ENCODE peak calls at places on chromosomes 16 and 17, in five cellular contexts. One of them, this sample, is unnamed.

GRCh38 chr17:28524476-28525415 is 18.6 kb downstream of the FOXN1 start:
- DNase-seq in HCT116: no peak
- DNase-seq in H1: no peak
- DNase-seq in HepG2: peak
- DNase-seq in GM12878: no peak
- DNase-seq in this sample: peak

GRCh38 chr17:51079049-51079448 is 41.6 kb downstream of the SPAG9 start:
- DNase-seq in HCT116: no peak
- DNase-seq in H1: no peak
- DNase-seq in HepG2: no peak
- DNase-seq in GM12878: no peak
- DNase-seq in this sample: no peak

GRCh38 chr16:89084411-89084810 is 9.2 kb upstream of the ACSF3 start:
- DNase-seq in HCT116: no peak
- DNase-seq in H1: no peak
- DNase-seq in HepG2: no peak
- DNase-seq in GM12878: no peak
- DNase-seq in this sample: no peak

GRCh38 chr16:84740596-84741071 is 40.8 kb downstream of the USP10 start:
- DNase-seq in HCT116: no peak
- DNase-seq in H1: no peak
- DNase-seq in HepG2: peak
- DNase-seq in GM12878: no peak
- DNase-seq in this sample: no peak

GRCh38 chr16:29738514-29738913 is 7.3 kb downstream of the C16orf54 start:
- DNase-seq in HCT116: no peak
- DNase-seq in H1: no peak
- DNase-seq in HepG2: no peak
- DNase-seq in GM12878: peak
- DNase-seq in this sample: no peak

GRCh38 chr17:37054894-37055293 is 106.1 kb downstream of the AATF start:
- DNase-seq in HCT116: no peak
- DNase-seq in H1: no peak
- DNase-seq in HepG2: no peak
- DNase-seq in GM12878: no peak
- DNase-seq in this sample: no peak

GRCh38 chr16:71648921-71649320 is 22.9 kb downstream of the MARVELD3 start:
- DNase-seq in HCT116: no peak
- DNase-seq in H1: no peak
- DNase-seq in HepG2: peak
- DNase-seq in GM12878: no peak
- DNase-seq in this sample: no peak

GRCh38 chr17:71109697-71110096 is 940.4 kb downstream of the KCNJ2 start:
- DNase-seq in HCT116: no peak
- DNase-seq in H1: no peak
- DNase-seq in HepG2: no peak
- DNase-seq in GM12878: no peak
- DNase-seq in this sample: no peak

GRCh38 chr17:35775583-35775982 is 14.9 kb downstream of the C17orf50 start:
- DNase-seq in HCT116: no peak
- DNase-seq in H1: no peak
- DNase-seq in HepG2: no peak
- DNase-seq in GM12878: no peak
- DNase-seq in this sample: no peak

GRCh38 chr16:30656974-30657865 is 1.0 kb upstream of the FBRS start:
- DNase-seq in HCT116: no peak
- DNase-seq in H1: no peak
- DNase-seq in HepG2: no peak
- DNase-seq in GM12878: no peak
- DNase-seq in this sample: no peak

GRCh38 chr17:56737741-56738161 is 96.0 kb downstream of the C17orf67 start:
- DNase-seq in HCT116: no peak
- DNase-seq in H1: no peak
- DNase-seq in HepG2: no peak
- DNase-seq in GM12878: no peak
- DNase-seq in this sample: no peak

GRCh38 chr16:58443783-58444182 is 51.5 kb downstream of the GINS3 start:
- DNase-seq in HCT116: no peak
- DNase-seq in H1: no peak
- DNase-seq in HepG2: no peak
- DNase-seq in GM12878: no peak
- DNase-seq in this sample: no peak

GRCh38 chr17:9226130-9226793 is 205.0 kb downstream of the NTN1 start:
- DNase-seq in HCT116: no peak
- DNase-seq in H1: no peak
- DNase-seq in HepG2: no peak
- DNase-seq in GM12878: no peak
- DNase-seq in this sample: no peak

GRCh38 chr17:74325743-74326379 is at the start of gene KIF19:
- DNase-seq in HCT116: no peak
- DNase-seq in H1: no peak
- DNase-seq in HepG2: no peak
- DNase-seq in GM12878: no peak
- DNase-seq in this sample: peak

GRCh38 chr16:56347670-56348069 is 77.7 kb downstream of the AMFR start:
- DNase-seq in HCT116: no peak
- DNase-seq in H1: no peak
- DNase-seq in HepG2: no peak
- DNase-seq in GM12878: no peak
- DNase-seq in this sample: no peak

GRCh38 chr16:85389679-85390470 is 223.2 kb upstream of the GSE1 start:
- DNase-seq in HCT116: no peak
- DNase-seq in H1: no peak
- DNase-seq in HepG2: no peak
- DNase-seq in GM12878: no peak
- DNase-seq in this sample: no peak

GRCh38 chr16:578870-579405 is 9.2 kb downstream of the PIGQ start:
- DNase-seq in HCT116: no peak
- DNase-seq in H1: peak
- DNase-seq in HepG2: peak
- DNase-seq in GM12878: no peak
- DNase-seq in this sample: peak

GRCh38 chr16:27813591-27813990 is 249.9 kb downstream of the GSG1L start:
- DNase-seq in HCT116: no peak
- DNase-seq in H1: no peak
- DNase-seq in HepG2: no peak
- DNase-seq in GM12878: no peak
- DNase-seq in this sample: no peak

GRCh38 chr17:1769826-1770477 is 8.1 kb downstream of the SERPINF1 start:
- DNase-seq in HCT116: no peak
- DNase-seq in H1: no peak
- DNase-seq in HepG2: peak
- DNase-seq in GM12878: no peak
- DNase-seq in this sample: no peak

GRCh38 chr16:12171206-12171605 is 194.7 kb downstream of the SNX29 start:
- DNase-seq in HCT116: no peak
- DNase-seq in H1: no peak
- DNase-seq in HepG2: no peak
- DNase-seq in GM12878: no peak
- DNase-seq in this sample: no peak

GRCh38 chr17:74443516-74444296 is 11.8 kb downstream of the GPRC5C start:
- DNase-seq in HCT116: no peak
- DNase-seq in H1: no peak
- DNase-seq in HepG2: no peak
- DNase-seq in GM12878: no peak
- DNase-seq in this sample: no peak

GRCh38 chr17:69414408-69415274 is at the start of gene MAP2K6:
- DNase-seq in HCT116: no peak
- DNase-seq in H1: peak
- DNase-seq in HepG2: peak
- DNase-seq in GM12878: peak
- DNase-seq in this sample: peak

GRCh38 chr16:5207001-5207523 is 109.5 kb upstream of the EEF2KMT start:
- DNase-seq in HCT116: no peak
- DNase-seq in H1: no peak
- DNase-seq in HepG2: no peak
- DNase-seq in GM12878: no peak
- DNase-seq in this sample: no peak

GRCh38 chr17:40542562-40543411 is 22.5 kb downstream of the CCR7 start:
- DNase-seq in HCT116: no peak
- DNase-seq in H1: no peak
- DNase-seq in HepG2: peak
- DNase-seq in GM12878: no peak
- DNase-seq in this sample: no peak

GRCh38 chr16:50351116-50351515 is 17.7 kb downstream of the BRD7 start:
- DNase-seq in HCT116: no peak
- DNase-seq in H1: no peak
- DNase-seq in HepG2: no peak
- DNase-seq in GM12878: no peak
- DNase-seq in this sample: no peak

GRCh38 chr17:78745407-78746088 is 36.5 kb downstream of the CYTH1 start:
- DNase-seq in HCT116: no peak
- DNase-seq in H1: no peak
- DNase-seq in HepG2: peak
- DNase-seq in GM12878: no peak
- DNase-seq in this sample: peak

GRCh38 chr16:30458561-30459394 is 13.1 kb upstream of the SEPHS2 start:
- DNase-seq in HCT116: no peak
- DNase-seq in H1: no peak
- DNase-seq in HepG2: peak
- DNase-seq in GM12878: peak
- DNase-seq in this sample: no peak

GRCh38 chr16:87410530-87410929 is 18.4 kb downstream of the MAP1LC3B start:
- DNase-seq in HCT116: no peak
- DNase-seq in H1: no peak
- DNase-seq in HepG2: no peak
- DNase-seq in GM12878: no peak
- DNase-seq in this sample: no peak

GRCh38 chr17:74749262-74750038 is 1.0 kb downstream of the NHERF1 start:
- DNase-seq in HCT116: no peak
- DNase-seq in H1: no peak
- DNase-seq in HepG2: no peak
- DNase-seq in GM12878: no peak
- DNase-seq in this sample: no peak

GRCh38 chr17:53722407-53722806 is 100.3 kb upstream of the KIF2B start:
- DNase-seq in HCT116: no peak
- DNase-seq in H1: peak
- DNase-seq in HepG2: no peak
- DNase-seq in GM12878: no peak
- DNase-seq in this sample: peak

GRCh38 chr17:48160177-48160967 is 52.8 kb downstream of the SNX11 start:
- DNase-seq in HCT116: no peak
- DNase-seq in H1: peak
- DNase-seq in HepG2: no peak
- DNase-seq in GM12878: no peak
- DNase-seq in this sample: no peak

GRCh38 chr17:72790194-72790593 is 302.3 kb downstream of the SLC39A11 start:
- DNase-seq in HCT116: no peak
- DNase-seq in H1: no peak
- DNase-seq in HepG2: no peak
- DNase-seq in GM12878: no peak
- DNase-seq in this sample: no peak
- TF ChIP-seq SIN3A in HCT116: no peak
- TF ChIP-seq SIN3A in H1: no peak
- TF ChIP-seq SIN3A in HepG2: no peak
- TF ChIP-seq SIN3A in GM12878: no peak
- TF ChIP-seq SIN3A in this sample: no peak

GRCh38 chr17:81980122-81980521 is 2.7 kb downstream of the ASPSCR1 start:
- DNase-seq in HCT116: no peak
- DNase-seq in H1: no peak
- DNase-seq in HepG2: no peak
- DNase-seq in GM12878: no peak
- DNase-seq in this sample: no peak

GRCh38 chr17:81977211-81978091 is at the start of gene ASPSCR1:
- DNase-seq in HCT116: peak
- DNase-seq in H1: peak
- DNase-seq in HepG2: peak
- DNase-seq in GM12878: peak
- DNase-seq in this sample: peak

GRCh38 chr17:81973432-81973831 is 4.0 kb upstream of the ASPSCR1 start:
- DNase-seq in HCT116: no peak
- DNase-seq in H1: no peak
- DNase-seq in HepG2: no peak
- DNase-seq in GM12878: no peak
- DNase-seq in this sample: no peak

GRCh38 chr17:81978901-81979298 is 1.5 kb downstream of the ASPSCR1 start:
- DNase-seq in HCT116: no peak
- DNase-seq in H1: no peak
- DNase-seq in HepG2: no peak
- DNase-seq in GM12878: no peak
- DNase-seq in this sample: no peak

GRCh38 chr17:81976332-81977210 is 858 bp upstream of the ASPSCR1 start:
- DNase-seq in HCT116: no peak
- DNase-seq in H1: no peak
- DNase-seq in HepG2: no peak
- DNase-seq in GM12878: no peak
- DNase-seq in this sample: peak
- TF ChIP-seq POLR2A in HCT116: no peak
- TF ChIP-seq POLR2A in H1: no peak
- TF ChIP-seq POLR2A in HepG2: no peak
- TF ChIP-seq POLR2A in GM12878: no peak
- TF ChIP-seq POLR2A in this sample: peak

DNA sequence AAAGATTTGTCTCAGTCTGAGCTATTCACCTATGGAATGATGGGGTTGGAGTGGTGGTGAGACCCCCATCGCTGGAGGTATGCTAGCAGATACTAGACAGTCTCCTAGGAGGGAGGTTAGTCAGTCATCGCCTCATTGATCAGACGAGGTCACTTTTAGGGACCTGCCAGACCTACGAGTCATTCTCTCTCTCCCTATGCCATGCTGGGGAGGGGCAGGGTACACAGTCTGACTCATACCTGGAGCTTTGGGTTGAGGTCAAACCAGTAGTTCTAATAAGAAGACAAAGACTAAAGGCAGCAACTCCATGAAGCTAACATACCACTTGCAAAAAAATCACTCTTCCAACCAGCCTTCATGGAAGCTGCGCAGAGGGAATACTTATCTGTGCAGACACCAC is 236.7 kb upstream of the NLRP1 start:
- DNase-seq in HCT116: no peak
- DNase-seq in H1: no peak
- DNase-seq in HepG2: peak
- DNase-seq in GM12878: no peak
- DNase-seq in this sample: no peak
- TF ChIP-seq SIN3A in HCT116: no peak
- TF ChIP-seq SIN3A in H1: no peak
- TF ChIP-seq SIN3A in HepG2: no peak
- TF ChIP-seq SIN3A in GM12878: no peak
- TF ChIP-seq SIN3A in this sample: no peak

DNA sequence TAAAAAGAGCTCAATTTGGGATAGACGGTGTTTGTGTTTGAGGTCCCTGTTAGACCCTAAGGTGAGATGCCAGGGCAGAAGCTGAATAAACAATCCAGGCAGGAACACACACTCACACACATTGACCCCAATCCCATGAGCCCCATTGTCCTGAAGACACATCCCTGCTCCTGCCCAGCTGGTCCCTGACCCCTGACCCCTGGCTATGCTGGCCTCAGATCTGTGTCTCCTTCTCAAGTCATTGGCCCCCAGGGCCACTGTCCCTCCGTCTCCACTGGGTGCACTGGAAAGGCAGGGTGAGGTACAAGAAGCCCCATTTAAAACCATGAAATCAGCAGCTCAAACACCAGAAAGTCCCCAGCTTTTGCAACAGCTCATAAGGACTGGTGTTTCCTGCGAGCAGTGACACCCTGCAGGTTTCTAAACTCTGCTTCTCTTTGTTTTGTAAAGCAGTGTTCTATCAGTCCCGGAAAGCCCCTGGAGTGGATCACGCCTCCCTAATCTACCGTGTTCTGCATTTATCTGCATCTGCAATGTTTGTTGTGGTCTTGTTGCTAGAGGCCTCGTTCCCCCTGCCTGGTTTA is 18.0 kb upstream of the ASGR2 start:
- DNase-seq in HCT116: no peak
- DNase-seq in H1: peak
- DNase-seq in HepG2: peak
- DNase-seq in GM12878: peak
- DNase-seq in this sample: no peak
- TF ChIP-seq POLR2A in HCT116: no peak
- TF ChIP-seq POLR2A in H1: no peak
- TF ChIP-seq POLR2A in HepG2: no peak
- TF ChIP-seq POLR2A in GM12878: peak
- TF ChIP-seq POLR2A in this sample: no peak

This sample was measured in K562.